ENCODE peak calls at places on chromosomes 2 and 18, in four cellular contexts. N, A, S and J are unnamed samples.

GRCh38 chr2:122179492-122180070 is 424.1 kb downstream of the TSN start:
- DNase-seq in N (no peak), A (no peak), S (no peak), J (no peak)

GRCh38 chr2:239376351-239376750 is 24.5 kb downstream of the HDAC4 start:
- DNase-seq in N (no peak), A (no peak), S (no peak), J (no peak)

GRCh38 chr2:47008381-47009280 is 93.0 kb upstream of the MCFD2 start:
- DNase-seq in N (no peak), A (no peak), S (no peak), J (no peak)

GRCh38 chr2:10753876-10754275 is 32.4 kb downstream of the ATP6V1C2 start:
- DNase-seq in N (no peak), A (no peak), S (no peak), J (no peak)

GRCh38 chr18:26794210-26795101 is 71.1 kb downstream of the AQP4 start:
- DNase-seq in N (no peak), A (no peak), S (no peak), J (no peak)

GRCh38 chr2:4618630-4619228 is 915.4 kb downstream of the DCDC2C start:
- DNase-seq in N (no peak), A (no peak), S (no peak), J (no peak)

GRCh38 chr18:50301074-50301473 is 13.6 kb upstream of the CXXC1 start:
- DNase-seq in N (peak), A (no peak), S (no peak), J (no peak)

GRCh38 chr2:15059870-15060617 is 427.5 kb downstream of the LRATD1 start:
- DNase-seq in N (no peak), A (no peak), S (no peak), J (no peak)

GRCh38 chr2:181073896-181074295 is 93.5 kb downstream of the UBE2E3 start:
- DNase-seq in N (no peak), A (no peak), S (no peak), J (no peak)

GRCh38 chr2:73013941-73014340 is 57.6 kb downstream of the SFXN5 start:
- DNase-seq in N (no peak), A (no peak), S (no peak), J (no peak)
- TF ChIP-seq EGR1 in N (no peak), A (no peak), S (no peak), J (no peak)

GRCh38 chr18:79985172-79985571 is 3.2 kb downstream of the TXNL4A start:
- DNase-seq in N (no peak), A (no peak), S (no peak), J (no peak)

GRCh38 chr18:79988079-79988924 is at the start of gene TXNL4A:
- DNase-seq in N (peak), A (peak), S (peak), J (no peak)

GRCh38 chr18:79986726-79987125 is 1.6 kb downstream of the TXNL4A start:
- DNase-seq in N (no peak), A (no peak), S (no peak), J (no peak)

GRCh38 chr18:79988925-79989361 is 580 bp upstream of the TXNL4A start:
- DNase-seq in N (no peak), A (no peak), S (no peak), J (no peak)

GRCh38 chr18:79987566-79987965 is 797 bp downstream of the TXNL4A start:
- DNase-seq in N (no peak), A (no peak), S (no peak), J (no peak)
- TF ChIP-seq ZNF274 in N (no peak), A (no peak), S (no peak), J (no peak)

GRCh38 chr2:62439425-62439824 is 66.6 kb downstream of the TMEM17 start:
- DNase-seq in N (no peak), A (no peak), S (no peak), J (no peak)
- TF ChIP-seq EGR1 in N (no peak), A (no peak), S (no peak), J (no peak)

GRCh38 chr18:41165625-41166024 is 789.4 kb upstream of the PIK3C3 start:
- DNase-seq in N (no peak), A (no peak), S (no peak), J (no peak)

GRCh38 chr18:41170346-41170745 is 784.7 kb upstream of the PIK3C3 start:
- DNase-seq in N (no peak), A (no peak), S (no peak), J (no peak)
- TF ChIP-seq ZNF274 in N (no peak), A (no peak), S (no peak), J (no peak)